ENCODE peak calls at places on chromosomes 5 and 9, in seven cellular contexts. W, Q, M, G, H, A and T are unnamed samples.

GRCh38 chr5:31104775-31105174 is 88.7 kb upstream of the CDH6 start:
- DNase-seq in W (no peak), Q (no peak), M (no peak), G (no peak), H (no peak), A (no peak), T (no peak)

GRCh38 chr9:116423149-116423548 is 264.0 kb upstream of the TRIM32 start:
- DNase-seq in W (no peak), Q (no peak), M (no peak), G (no peak), H (no peak), A (no peak), T (no peak)

GRCh38 chr5:88925692-88926490 is 42.9 kb upstream of the MEF2C start:
- DNase-seq in W (no peak), Q (no peak), M (no peak), G (peak; percentile 35), H (no peak), A (no peak), T (no peak)

GRCh38 chr5:159663986-159664385 is 252.3 kb upstream of the ADRA1B start:
- DNase-seq in W (no peak), Q (no peak), M (no peak), G (no peak), H (no peak), A (no peak), T (no peak)

GRCh38 chr9:132637351-132637750 is 32.4 kb downstream of the DDX31 start:
- DNase-seq in W (no peak), Q (no peak), M (no peak), G (no peak), H (no peak), A (no peak), T (no peak)

GRCh38 chr5:56732147-56732546 is 83.2 kb upstream of the MAP3K1 start:
- DNase-seq in W (no peak), Q (no peak), M (no peak), G (no peak), H (no peak), A (no peak), T (no peak)

GRCh38 chr5:58497956-58498942 is 7.0 kb downstream of the GAPT start:
- DNase-seq in W (peak; percentile 15), Q (no peak), M (peak; percentile 37), G (peak; percentile 9), H (peak; percentile 24), A (peak; percentile 10), T (no peak)

GRCh38 chr5:81778642-81779041 is 27.7 kb upstream of the SSBP2 start:
- DNase-seq in W (no peak), Q (no peak), M (no peak), G (peak; percentile 45), H (no peak), A (no peak), T (no peak)

GRCh38 chr5:38168029-38168428 is 90.3 kb upstream of the EGFLAM start:
- DNase-seq in W (no peak), Q (no peak), M (no peak), G (no peak), H (no peak), A (no peak), T (no peak)

GRCh38 chr5:160507181-160507811 is 85.6 kb downstream of the PTTG1 start:
- DNase-seq in W (no peak), Q (no peak), M (no peak), G (no peak), H (no peak), A (no peak), T (no peak)

GRCh38 chr9:130265431-130266235 is at the start of gene HMCN2:
- DNase-seq in W (no peak), Q (no peak), M (peak; percentile 87), G (no peak), H (no peak), A (no peak), T (no peak)

GRCh38 chr9:111037744-111038335 is 430 bp downstream of the LPAR1 start:
- DNase-seq in W (peak; percentile 3), Q (no peak), M (peak; percentile 86), G (no peak), H (peak; percentile 6), A (no peak), T (no peak)

GRCh38 chr5:179820483-179821297 is at the start of gene SQSTM1:
- DNase-seq in W (no peak), Q (no peak), M (peak; percentile 95), G (peak; percentile 89), H (peak; percentile 45), A (no peak), T (no peak)

GRCh38 chr5:14471557-14471956 is 110.0 kb upstream of the OTULINL start:
- DNase-seq in W (no peak), Q (no peak), M (no peak), G (no peak), H (no peak), A (no peak), T (no peak)

GRCh38 chr5:79840085-79840990 is 150.7 kb downstream of the CMYA5 start:
- DNase-seq in W (no peak), Q (no peak), M (no peak), G (no peak), H (no peak), A (no peak), T (no peak)

GRCh38 chr5:181198905-181199519 is 6.0 kb downstream of the TRIM7 start:
- DNase-seq in W (no peak), Q (no peak), M (no peak), G (no peak), H (no peak), A (no peak), T (no peak)

GRCh38 chr5:101611039-101611438 is 685.0 kb downstream of the SLCO4C1 start:
- DNase-seq in W (no peak), Q (no peak), M (no peak), G (no peak), H (no peak), A (no peak), T (no peak)

GRCh38 chr5:97231025-97231636 is 48.1 kb upstream of the RIOK2 start:
- DNase-seq in W (peak; percentile 54), Q (peak; percentile 65), M (peak; percentile 44), G (peak; percentile 66), H (peak; percentile 70), A (no peak), T (peak; percentile 20)

GRCh38 chr5:115856936-115857524 is 15.3 kb downstream of the AP3S1 start:
- DNase-seq in W (no peak), Q (no peak), M (no peak), G (no peak), H (no peak), A (no peak), T (no peak)

GRCh38 chr9:92512622-92513021 is 23.2 kb downstream of the ECM2 start:
- DNase-seq in W (no peak), Q (no peak), M (no peak), G (no peak), H (no peak), A (no peak), T (no peak)

GRCh38 chr5:142981886-142982820 is 212.0 kb downstream of the ARHGAP26 start:
- DNase-seq in W (no peak), Q (no peak), M (peak; percentile 43), G (no peak), H (peak; percentile 92), A (no peak), T (no peak)

GRCh38 chr5:177444106-177445051 is 2.2 kb upstream of the PRR7 start:
- DNase-seq in W (no peak), Q (no peak), M (no peak), G (peak; percentile 34), H (no peak), A (no peak), T (no peak)

DNA sequence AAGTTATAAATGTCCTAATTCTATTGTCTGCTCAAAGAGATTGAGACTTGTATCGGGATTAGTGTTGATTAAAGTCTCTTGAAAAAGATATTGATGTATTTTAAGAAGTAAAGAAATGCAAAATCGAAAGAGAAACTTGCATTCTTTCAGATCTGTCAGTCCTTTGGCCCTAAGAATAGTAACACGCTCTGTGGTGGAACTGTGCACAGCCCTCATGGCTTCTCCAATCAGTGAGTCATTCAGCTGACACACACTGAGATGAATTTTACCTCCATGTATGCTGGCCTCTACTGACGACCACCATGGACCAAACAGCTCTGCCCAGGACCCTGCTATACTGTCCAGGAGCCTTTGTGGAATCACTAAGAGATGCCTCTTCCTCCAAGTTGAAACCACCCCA is 232.4 kb downstream of the ESM1 start:
- DNase-seq in W (no peak), Q (no peak), M (no peak), G (no peak), H (no peak), A (no peak), T (peak; percentile 51)
- TF ChIP-seq SIN3A in W (no peak), Q (no peak), M (no peak), G (no peak), H (no peak), A (no peak), T (no peak)

DNA sequence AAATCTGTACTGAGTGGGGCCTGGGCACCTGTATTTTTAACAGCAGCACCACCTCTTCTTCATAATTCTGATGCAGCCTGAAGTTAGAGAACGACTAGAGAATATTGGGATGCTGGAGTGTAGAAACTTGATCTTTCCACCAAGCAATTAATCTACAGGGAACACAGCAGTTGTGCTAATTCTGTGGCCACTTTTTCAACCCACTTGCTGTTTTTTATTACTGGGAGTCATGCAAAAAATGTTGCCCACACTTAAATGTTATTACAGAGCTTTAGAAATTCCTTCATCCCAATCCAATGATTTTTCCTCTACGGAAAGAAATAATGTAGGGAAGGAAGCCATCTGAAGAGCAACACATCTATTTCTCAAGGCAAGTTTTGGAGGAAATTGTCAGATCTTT is 190.9 kb upstream of the TUT7 start:
- DNase-seq in W (no peak), Q (no peak), M (no peak), G (no peak), H (no peak), A (no peak), T (no peak)
- TF ChIP-seq SIN3A in W (no peak), Q (no peak), M (no peak), G (no peak), H (no peak), A (no peak), T (no peak)

GRCh38 chr5:128403350-128403749 is 134.7 kb downstream of the FBN2 start:
- DNase-seq in W (no peak), Q (no peak), M (no peak), G (no peak), H (no peak), A (no peak), T (no peak)
- TF ChIP-seq SIN3A in W (no peak), Q (no peak), M (no peak), G (no peak), H (no peak), A (no peak), T (no peak)

DNA sequence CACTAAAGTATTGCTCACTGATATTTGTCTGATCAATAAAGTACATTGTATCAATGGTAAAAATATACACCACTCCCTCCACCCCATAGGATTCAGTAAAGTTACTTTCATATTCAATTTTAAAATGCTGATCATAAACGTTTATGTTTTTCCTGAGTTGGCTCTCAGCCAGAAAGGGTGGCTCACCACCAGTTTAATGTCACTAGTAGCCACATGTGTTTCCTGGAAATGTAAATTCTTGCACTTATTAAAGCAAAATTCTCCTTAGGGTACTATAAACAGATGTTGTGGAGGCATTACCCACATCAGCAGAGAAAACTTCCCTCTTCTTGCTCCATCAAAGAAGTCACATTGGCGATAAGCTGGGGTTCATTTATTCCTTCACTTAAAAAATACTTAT is 210.3 kb downstream of the SREK1 start:
- DNase-seq in W (no peak), Q (no peak), M (no peak), G (no peak), H (no peak), A (no peak), T (no peak)
- TF ChIP-seq SIN3A in W (no peak), Q (no peak), M (no peak), G (no peak), H (no peak), A (no peak), T (no peak)

GRCh38 chr5:91121347-91121993 is 261.6 kb downstream of the ARRDC3 start:
- DNase-seq in W (no peak), Q (no peak), M (no peak), G (no peak), H (no peak), A (no peak), T (no peak)
- TF ChIP-seq SIN3A in W (no peak), Q (no peak), M (no peak), G (no peak), H (no peak), A (no peak), T (no peak)